ENCODE peak calls at places on chromosome 1, in seven cellular contexts. W is nephron progenitor cell; D is endothelial cell; U is fibroblast of lung; Z is H9; B is GM12865; V is CD8-positive, alpha-beta T cell. R is an unnamed sample.

GRCh38 chr1:164875518-164875917 is 316.5 kb downstream of the PBX1 start:
- DNase-seq in W (no peak), D (no peak), U (no peak), Z (no peak), B (no peak), V (no peak), R (no peak)

GRCh38 chr1:2256430-2257244 is 28.5 kb downstream of the SKI start:
- DNase-seq in W (no peak), D (no peak), U (no peak), Z (peak), B (no peak), V (no peak), R (no peak)

GRCh38 chr1:95012389-95012788 is 60.4 kb downstream of the ALG14 start:
- DNase-seq in W (no peak), D (no peak), U (peak), Z (no peak), B (no peak), V (no peak), R (no peak)

GRCh38 chr1:203112451-203112850 is 15.1 kb upstream of the ADORA1 start:
- DNase-seq in W (no peak), D (no peak), U (no peak), Z (no peak), B (no peak), V (no peak), R (no peak)

GRCh38 chr1:196464545-196464944 is 143.7 kb downstream of the KCNT2 start:
- DNase-seq in W (peak), D (no peak), U (peak), Z (no peak), B (no peak), V (no peak), R (no peak)

GRCh38 chr1:39650431-39650830 is 11.0 kb upstream of the HEYL start:
- DNase-seq in W (no peak), D (no peak), U (no peak), Z (no peak), B (no peak), V (no peak), R (no peak)

GRCh38 chr1:54335396-54336056 is 70.7 kb downstream of the SSBP3 start:
- DNase-seq in W (no peak), D (peak), U (peak), Z (no peak), B (no peak), V (no peak), R (no peak)

GRCh38 chr1:211648980-211649934 is 26.2 kb downstream of the NEK2 start:
- DNase-seq in W (no peak), D (no peak), U (peak), Z (no peak), B (no peak), V (no peak), R (no peak)

GRCh38 chr1:67970088-67970487 is 80.3 kb downstream of the DIRAS3 start:
- DNase-seq in W (no peak), D (no peak), U (peak), Z (no peak), B (no peak), V (no peak), R (no peak)

GRCh38 chr1:29521846-29522580 is 285.7 kb downstream of the PTPRU start:
- DNase-seq in W (no peak), D (no peak), U (no peak), Z (peak), B (no peak), V (no peak), R (peak)

GRCh38 chr1:94926365-94926914 is 470 bp downstream of the CNN3 start:
- DNase-seq in W (peak), D (peak), U (peak), Z (peak), B (no peak), V (no peak), R (peak)

GRCh38 chr1:62356257-62356835 is 37.1 kb upstream of the KANK4 start:
- DNase-seq in W (no peak), D (no peak), U (peak), Z (no peak), B (peak), V (no peak), R (no peak)

GRCh38 chr1:67947114-67947513 is 103.3 kb downstream of the DIRAS3 start:
- DNase-seq in W (no peak), D (no peak), U (no peak), Z (no peak), B (no peak), V (no peak), R (no peak)

GRCh38 chr1:58932820-58933598 is 149.2 kb upstream of the JUN start:
- DNase-seq in W (no peak), D (no peak), U (peak), Z (no peak), B (peak), V (no peak), R (no peak)

GRCh38 chr1:101365186-101365585 is 128.4 kb downstream of the S1PR1 start:
- DNase-seq in W (no peak), D (no peak), U (no peak), Z (no peak), B (no peak), V (no peak), R (no peak)

GRCh38 chr1:54716299-54717047 is 812 bp downstream of the TTC4 start:
- DNase-seq in W (no peak), D (no peak), U (peak), Z (no peak), B (no peak), V (no peak), R (no peak)

GRCh38 chr1:238779676-238780075 is 606.7 kb upstream of the CHRM3 start:
- DNase-seq in W (no peak), D (no peak), U (no peak), Z (no peak), B (no peak), V (no peak), R (no peak)

GRCh38 chr1:18618546-18619466 is 11.8 kb upstream of the PAX7 start:
- DNase-seq in W (no peak), D (no peak), U (no peak), Z (no peak), B (no peak), V (no peak), R (no peak)

GRCh38 chr1:153025797-153026196 is 5.2 kb upstream of the SPRR1B start:
- DNase-seq in W (no peak), D (no peak), U (no peak), Z (no peak), B (no peak), V (no peak), R (no peak)

GRCh38 chr1:46449223-46450159 is 40.1 kb upstream of the DMBX1 start:
- DNase-seq in W (no peak), D (no peak), U (no peak), Z (no peak), B (no peak), V (no peak), R (no peak)

GRCh38 chr1:211632808-211633522 is 42.5 kb downstream of the NEK2 start:
- DNase-seq in W (no peak), D (no peak), U (peak), Z (no peak), B (no peak), V (no peak), R (no peak)

DNA sequence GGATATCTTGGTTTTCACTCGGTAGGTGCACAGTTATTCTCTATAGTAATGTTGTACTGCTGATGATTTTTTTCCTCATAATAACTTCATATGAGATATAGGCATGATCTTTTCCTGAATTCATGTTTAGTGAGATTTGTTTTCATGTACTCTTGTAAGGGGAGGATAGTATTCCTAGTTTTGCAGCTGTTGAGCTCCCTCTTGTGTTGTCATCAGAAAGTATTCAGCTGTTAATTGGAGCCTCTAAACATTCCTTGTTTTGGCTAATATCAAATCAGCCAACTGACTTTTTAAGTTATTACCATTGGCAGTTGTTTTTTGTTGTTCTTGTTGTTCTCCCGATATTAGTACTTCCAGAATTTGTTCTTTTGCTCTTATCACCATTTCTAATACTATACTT is 24.4 kb downstream of the OR10R2 start:
- DNase-seq in W (no peak), D (no peak), U (no peak), Z (no peak), B (peak), V (no peak), R (no peak)
- TF ChIP-seq CTCF in W (peak), D (no peak), U (no peak), Z (peak), B (peak), V (no peak), R (peak)

DNA sequence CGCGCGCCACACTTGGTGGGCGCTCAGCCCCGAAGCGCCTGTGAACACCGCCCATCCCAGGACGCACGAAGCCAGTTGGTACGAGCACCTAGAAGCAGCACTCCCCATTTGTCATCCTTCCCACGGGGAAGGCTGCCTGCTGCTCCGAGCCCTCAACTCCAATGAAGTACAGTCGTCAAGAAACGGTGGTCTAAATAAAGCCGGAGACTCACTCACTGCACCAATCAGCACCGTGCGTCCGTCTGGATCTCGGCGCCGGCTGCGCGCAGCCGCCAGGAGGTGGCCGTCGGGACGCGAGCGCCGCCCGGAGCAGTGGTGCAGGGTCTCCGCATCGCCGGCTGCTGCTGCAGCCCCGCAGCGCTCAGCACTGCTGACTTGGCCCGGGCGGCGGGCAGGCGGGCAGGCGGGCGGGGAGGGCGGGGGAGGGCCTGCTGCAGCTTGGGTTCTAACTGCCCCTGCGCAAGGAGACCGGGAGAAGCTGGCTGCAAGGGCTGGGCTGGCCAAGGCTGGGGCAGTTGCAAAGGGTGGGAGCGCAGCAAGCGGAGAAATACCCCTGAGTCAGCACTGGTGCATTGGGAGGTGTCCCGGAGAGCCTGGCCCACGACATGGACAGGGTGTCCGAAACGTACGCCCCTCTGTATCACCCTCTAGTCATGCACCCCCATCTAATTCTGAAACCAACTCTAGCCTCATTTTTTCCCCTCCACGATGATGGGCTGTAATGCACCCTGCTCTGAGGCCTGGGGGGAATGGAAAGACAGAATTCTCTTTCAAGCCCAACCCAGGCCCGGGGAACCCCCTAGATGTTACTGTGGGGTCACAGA is 35.8 kb upstream of the H6PD start:
- DNase-seq in W (peak), D (peak), U (peak), Z (peak), B (no peak), V (no peak), R (peak)
- TF ChIP-seq CTCF in W (no peak), D (no peak), U (no peak), Z (peak), B (no peak), V (no peak), R (peak)

DNA sequence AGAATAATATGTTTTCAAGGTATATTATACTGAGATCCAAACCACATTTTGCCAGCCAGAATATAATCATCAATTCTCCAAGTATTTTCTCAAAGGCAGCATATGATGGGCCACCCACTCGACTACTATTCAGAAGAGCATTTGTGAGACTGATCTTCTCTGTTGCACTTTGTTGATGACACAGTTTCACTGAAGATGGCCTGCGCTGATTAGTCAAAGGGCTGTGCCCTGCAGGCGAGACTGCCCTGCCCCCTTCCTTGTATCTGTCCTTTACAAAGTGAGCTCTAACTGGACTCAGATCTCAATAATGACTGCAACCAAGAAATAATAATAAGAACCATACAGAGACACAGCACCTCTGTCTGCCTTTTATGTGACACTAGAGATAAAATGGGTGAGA is 480.9 kb downstream of the PTBP2 start:
- DNase-seq in W (no peak), D (no peak), U (no peak), Z (no peak), B (no peak), V (no peak), R (no peak)
- TF ChIP-seq CTCF in W (no peak), D (no peak), U (no peak), Z (no peak), B (no peak), V (no peak), R (no peak)

GRCh38 chr1:81813691-81814090 is 13.0 kb downstream of the ADGRL2 start:
- DNase-seq in W (no peak), D (no peak), U (no peak), Z (no peak), B (no peak), V (no peak), R (no peak)

GRCh38 chr1:81809808-81810207 is 9.1 kb downstream of the ADGRL2 start:
- DNase-seq in W (no peak), D (no peak), U (no peak), Z (no peak), B (no peak), V (no peak), R (no peak)

GRCh38 chr1:81812712-81813111 is 12.0 kb downstream of the ADGRL2 start:
- DNase-seq in W (no peak), D (no peak), U (peak), Z (no peak), B (no peak), V (no peak), R (no peak)

GRCh38 chr1:81808760-81809159 is 8.0 kb downstream of the ADGRL2 start:
- DNase-seq in W (peak), D (no peak), U (no peak), Z (no peak), B (no peak), V (no peak), R (no peak)

GRCh38 chr1:81811757-81812371 is 11.1 kb downstream of the ADGRL2 start:
- DNase-seq in W (no peak), D (no peak), U (peak), Z (no peak), B (no peak), V (no peak), R (no peak)
- TF ChIP-seq CTCF in W (no peak), D (peak), U (peak), Z (no peak), B (no peak), V (no peak), R (peak)

GRCh38 chr1:40769815-40770214 is 13.8 kb upstream of the KCNQ4 start:
- DNase-seq in W (no peak), D (no peak), U (no peak), Z (no peak), B (no peak), V (no peak), R (no peak)

GRCh38 chr1:40773748-40774265 is 9.8 kb upstream of the KCNQ4 start:
- DNase-seq in W (no peak), D (no peak), U (no peak), Z (no peak), B (no peak), V (no peak), R (no peak)

GRCh38 chr1:40772146-40772770 is 11.3 kb upstream of the KCNQ4 start:
- DNase-seq in W (no peak), D (no peak), U (no peak), Z (no peak), B (no peak), V (no peak), R (no peak)

GRCh38 chr1:40768146-40768990 is 15.2 kb upstream of the KCNQ4 start:
- DNase-seq in W (no peak), D (no peak), U (no peak), Z (no peak), B (no peak), V (no peak), R (no peak)

GRCh38 chr1:40770296-40771070 is 13.1 kb upstream of the KCNQ4 start:
- DNase-seq in W (no peak), D (no peak), U (no peak), Z (peak), B (no peak), V (no peak), R (no peak)
- TF ChIP-seq CTCF in W (no peak), D (no peak), U (no peak), Z (peak), B (no peak), V (no peak), R (peak)

GRCh38 chr1:33119532-33120217 is 38.7 kb downstream of the AZIN2 start:
- DNase-seq in W (no peak), D (no peak), U (peak), Z (peak), B (peak), V (no peak), R (no peak)
- TF ChIP-seq CTCF in W (no peak), D (no peak), U (no peak), Z (peak), B (peak), V (no peak), R (peak)

GRCh38 chr1:35451125-35451528 is 106.1 kb downstream of the KIAA0319L start:
- DNase-seq in W (peak), D (peak), U (peak), Z (peak), B (peak), V (peak), R (peak)
- TF ChIP-seq CTCF in W (peak), D (peak), U (peak), Z (peak), B (peak), V (peak), R (peak)

R was measured in progenitor cell of endocrine pancreas.